ENCODE peak calls at places on chromosome 18, in six cellular contexts. A, V, S, E, M and C are unnamed samples.
A peak's percentile ranks its signal among the peaks of the same experiment; 100 is the strongest.

GRCh38 chr18:55317322-55317721 is 270.7 kb downstream of the TCF4 start:
- DNase-seq in A (no peak), V (no peak), S (no peak), E (no peak), M (no peak), C (no peak)

GRCh38 chr18:32431753-32432152 is 38.9 kb downstream of the GAREM1 start:
- DNase-seq in A (no peak), V (no peak), S (no peak), E (no peak), M (no peak), C (no peak)

GRCh38 chr18:12278765-12279682 is 24.9 kb downstream of the CIDEA start:
- DNase-seq in A (peak; percentile 13), V (peak; percentile 86), S (peak; percentile 99), E (no peak), M (no peak), C (peak; percentile 78)

GRCh38 chr18:46793565-46793964 is 36.7 kb upstream of the ST8SIA5 start:
- DNase-seq in A (no peak), V (no peak), S (no peak), E (no peak), M (no peak), C (no peak)

GRCh38 chr18:29737620-29738019 is 1304.9 kb downstream of the DSC3 start:
- DNase-seq in A (no peak), V (no peak), S (no peak), E (no peak), M (no peak), C (no peak)

GRCh38 chr18:32469691-32470131 is 971 bp downstream of the GAREM1 start:
- DNase-seq in A (no peak), V (no peak), S (no peak), E (no peak), M (no peak), C (no peak)

GRCh38 chr18:46196627-46197243 is 92.5 kb downstream of the HAUS1 start:
- DNase-seq in A (no peak), V (no peak), S (peak; percentile 62), E (no peak), M (no peak), C (no peak)

GRCh38 chr18:78255013-78255412 is 724.6 kb upstream of the SALL3 start:
- DNase-seq in A (no peak), V (no peak), S (no peak), E (no peak), M (no peak), C (no peak)

GRCh38 chr18:50973367-50974126 is 5.7 kb downstream of the ELAC1 start:
- DNase-seq in A (no peak), V (no peak), S (no peak), E (no peak), M (no peak), C (no peak)

GRCh38 chr18:59744271-59744721 is 47.1 kb upstream of the CCBE1 start:
- DNase-seq in A (no peak), V (no peak), S (no peak), E (no peak), M (no peak), C (peak; percentile 96)

GRCh38 chr18:70228546-70228945 is 23.1 kb upstream of the RTTN start:
- DNase-seq in A (no peak), V (no peak), S (no peak), E (no peak), M (no peak), C (no peak)

GRCh38 chr18:49845629-49846252 is 32.4 kb upstream of the ACAA2 start:
- DNase-seq in A (no peak), V (no peak), S (no peak), E (no peak), M (no peak), C (no peak)

GRCh38 chr18:24741961-24742738 is 281.7 kb downstream of the HRH4 start:
- DNase-seq in A (no peak), V (no peak), S (no peak), E (no peak), M (no peak), C (no peak)

GRCh38 chr18:45449761-45450227 is 165.5 kb upstream of the SLC14A2 start:
- DNase-seq in A (peak; percentile 57), V (peak; percentile 58), S (no peak), E (no peak), M (no peak), C (peak; percentile 4)